ENCODE peak calls at places on chromosomes 1 and 21, in five cellular contexts. I is fibroblast of lung, L is BE2C, C is neural progenitor cell, J is IMR-90. Y is an unnamed sample.
A peak's percentile ranks its signal among the peaks of the same experiment; 100 is the strongest.

GRCh38 chr1:242055921-242056320 is 57.0 kb upstream of the MAP1LC3C start:
- DNase-seq in J (no peak), I (no peak), L (no peak), C (no peak), Y (no peak)

GRCh38 chr1:163056832-163057231 is 12.3 kb upstream of the RGS4 start:
- DNase-seq in J (peak; percentile 69), L (no peak), C (no peak), I (peak; percentile 82), Y (no peak)

GRCh38 chr1:154221815-154222081 is 993 bp downstream of the UBAP2L start:
- DNase-seq in J (peak; percentile 87), L (no peak), I (peak; percentile 83), C (no peak), Y (no peak)

GRCh38 chr1:25030674-25031589 is 100.9 kb upstream of the RUNX3 start:
- DNase-seq in L (no peak), J (peak; percentile 23), C (no peak), I (no peak), Y (peak; percentile 13)

GRCh38 chr1:114145504-114146160 is 8.0 kb downstream of the SYT6 start:
- DNase-seq in I (no peak), L (no peak), J (no peak), C (no peak), Y (no peak)

GRCh38 chr1:161307230-161307768 is 2.5 kb downstream of the MPZ start:
- DNase-seq in J (peak; percentile 50), L (peak; percentile 28), I (peak; percentile 58), C (no peak), Y (no peak)

GRCh38 chr1:34165422-34165921 is 442 bp upstream of the CSMD2 start:
- DNase-seq in I (no peak), C (peak; percentile 32), J (no peak), L (no peak), Y (no peak)

GRCh38 chr1:98420376-98421097 is 241.0 kb upstream of the SNX7 start:
- DNase-seq in L (no peak), J (peak; percentile 50), C (no peak), I (peak; percentile 51), Y (no peak)

GRCh38 chr1:93623875-93624274 is 57.8 kb downstream of the BCAR3 start:
- DNase-seq in J (peak; percentile 77), L (no peak), I (peak; percentile 62), C (no peak), Y (no peak)

GRCh38 chr1:234926574-234927311 is 201.9 kb downstream of the TOMM20 start:
- DNase-seq in L (no peak), C (no peak), I (no peak), J (no peak), Y (no peak)

GRCh38 chr1:224730950-224731349 is 114.8 kb downstream of the CNIH3 start:
- DNase-seq in L (no peak), J (peak; percentile 22), C (no peak), I (peak; percentile 91), Y (no peak)

GRCh38 chr1:205593967-205594366 is 37.8 kb downstream of the ELK4 start:
- DNase-seq in L (no peak), C (no peak), I (no peak), J (no peak), Y (no peak)

GRCh38 chr1:39757501-39757900 is 13.6 kb downstream of the OXCT2 start:
- DNase-seq in C (no peak), L (no peak), I (no peak), J (no peak), Y (no peak)

GRCh38 chr1:27102707-27103468 is 52.0 kb downstream of the SLC9A1 start:
- DNase-seq in I (peak; percentile 46), J (peak; percentile 40), C (peak; percentile 84), L (peak; percentile 67), Y (peak; percentile 79)

GRCh38 chr1:109197163-109198042 is 16.3 kb upstream of the SARS1 start:
- DNase-seq in I (peak; percentile 97), L (no peak), J (peak; percentile 100), C (no peak), Y (no peak)

GRCh38 chr1:34653110-34653509 is 101.7 kb upstream of the GJB5 start:
- DNase-seq in C (no peak), I (no peak), J (no peak), L (no peak), Y (no peak)

GRCh38 chr1:84148758-84149157 is 4.7 kb downstream of the PRKACB start:
- DNase-seq in J (no peak), I (no peak), L (no peak), C (no peak), Y (no peak)

GRCh38 chr1:46587072-46587471 is 17.0 kb downstream of the MKNK1 start:
- DNase-seq in J (no peak), L (no peak), C (no peak), I (no peak), Y (peak; percentile 88)

GRCh38 chr1:54865238-54866073 is 21.5 kb downstream of the DHCR24 start:
- DNase-seq in L (no peak), C (no peak), J (no peak), I (no peak), Y (no peak)

GRCh38 chr21:33267250-33267649 is 1.1 kb downstream of the IL10RB start:
- DNase-seq in L (no peak), J (no peak), C (no peak), I (no peak), Y (no peak)

GRCh38 chr1:42429623-42430022 is 26.2 kb downstream of the ZMYND12 start:
- DNase-seq in I (no peak), C (no peak), L (no peak), J (no peak), Y (no peak)

GRCh38 chr1:36157973-36158826 is 2.2 kb downstream of the MAP7D1 start:
- DNase-seq in C (no peak), I (no peak), J (no peak), L (no peak), Y (no peak)

GRCh38 chr1:22043175-22043769 is 9.2 kb upstream of the CDC42 start:
- DNase-seq in C (no peak), J (no peak), L (no peak), I (no peak), Y (peak; percentile 4)

GRCh38 chr1:238323483-238323882 is 432.8 kb upstream of the ZP4 start:
- DNase-seq in J (no peak), L (no peak), C (no peak), I (no peak), Y (no peak)

GRCh38 chr1:238319957-238320356 is 429.2 kb upstream of the ZP4 start:
- DNase-seq in J (no peak), L (no peak), C (no peak), I (no peak), Y (no peak)

GRCh38 chr1:238318294-238318908 is 427.7 kb upstream of the ZP4 start:
- DNase-seq in L (no peak), C (no peak), J (no peak), I (no peak), Y (no peak)
- H3K9me3 ChIP-seq in L (no peaks in the 10 kb centered on the region), C (no peaks in the 10 kb centered on the region), J (peaks cover 5% of the 10 kb centered on the region), I (no peaks in the 10 kb centered on the region), Y (no peaks in the 10 kb centered on the region)

GRCh38 chr1:12851779-12852178 is 3.3 kb upstream of the HNRNPCL1 start:
- DNase-seq in J (no peak), C (no peak), L (no peak), I (no peak), Y (no peak)
- H3K9me3 ChIP-seq in J (peaks cover 7% of the 10 kb centered on the region), C (no peaks in the 10 kb centered on the region), L (no peaks in the 10 kb centered on the region), I (no peaks in the 10 kb centered on the region), Y (no peaks in the 10 kb centered on the region)

GRCh38 chr21:34614693-34615486 is at the start of gene RCAN1:
- DNase-seq in C (peak; percentile 97), I (peak; percentile 93), J (peak; percentile 91), L (peak; percentile 93), Y (peak; percentile 94)

GRCh38 chr21:34614443-34614692 is 545 bp downstream of the RCAN1 start:
- DNase-seq in I (no peak), J (no peak), L (no peak), C (no peak), Y (no peak)

GRCh38 chr21:34620084-34620665 is 5.3 kb upstream of the RCAN1 start:
- DNase-seq in I (no peak), L (no peak), J (no peak), C (no peak), Y (no peak)

GRCh38 chr21:34615487-34615814 is 538 bp upstream of the RCAN1 start:
- DNase-seq in L (no peak), C (no peak), J (no peak), I (no peak), Y (no peak)

DNA sequence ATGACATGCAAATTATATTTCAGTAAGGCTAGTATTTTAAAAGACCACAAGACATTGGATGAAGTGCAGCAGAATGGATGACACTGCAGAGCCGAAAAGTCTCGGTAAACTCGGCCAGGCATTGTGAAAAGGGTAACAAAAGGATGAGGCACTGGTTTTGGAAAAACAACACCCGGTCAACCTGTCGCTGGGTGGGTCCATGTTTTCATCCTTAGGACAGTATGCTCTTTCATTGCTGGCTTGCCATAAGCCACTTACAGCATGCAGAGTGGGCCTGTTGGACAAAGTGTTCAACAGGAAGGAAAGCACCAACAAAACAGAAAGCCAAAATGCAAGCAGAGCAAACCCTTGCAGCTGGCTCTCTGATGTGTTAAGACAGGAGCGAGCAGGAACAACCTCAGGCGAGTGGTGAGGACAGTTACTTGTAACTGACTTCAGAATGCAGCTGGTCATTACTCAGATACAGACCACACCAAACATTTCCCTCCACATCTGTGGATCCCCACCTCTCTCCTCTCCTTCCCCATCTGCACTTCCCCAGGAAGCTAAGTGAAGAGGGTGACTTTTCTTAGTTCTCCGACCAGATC is 2.9 kb upstream of the RCAN1 start:
- DNase-seq in L (no peak), C (no peak), I (no peak), J (no peak), Y (no peak)
- H3K9me3 ChIP-seq in L (no peaks in the 10 kb centered on the region), C (no peaks in the 10 kb centered on the region), I (no peaks in the 10 kb centered on the region), J (peaks cover 2% of the 10 kb centered on the region), Y (no peaks in the 10 kb centered on the region)

GRCh38 chr1:2906620-2907019 is 105.1 kb upstream of the TTC34 start:
- DNase-seq in C (no peak), I (no peak), J (no peak), L (no peak), Y (no peak)
- H3K9me3 ChIP-seq in C (no peaks in the 10 kb centered on the region), I (no peaks in the 10 kb centered on the region), J (peaks cover 74% of the 10 kb centered on the region), L (no peaks in the 10 kb centered on the region), Y (no peaks in the 10 kb centered on the region)

DNA sequence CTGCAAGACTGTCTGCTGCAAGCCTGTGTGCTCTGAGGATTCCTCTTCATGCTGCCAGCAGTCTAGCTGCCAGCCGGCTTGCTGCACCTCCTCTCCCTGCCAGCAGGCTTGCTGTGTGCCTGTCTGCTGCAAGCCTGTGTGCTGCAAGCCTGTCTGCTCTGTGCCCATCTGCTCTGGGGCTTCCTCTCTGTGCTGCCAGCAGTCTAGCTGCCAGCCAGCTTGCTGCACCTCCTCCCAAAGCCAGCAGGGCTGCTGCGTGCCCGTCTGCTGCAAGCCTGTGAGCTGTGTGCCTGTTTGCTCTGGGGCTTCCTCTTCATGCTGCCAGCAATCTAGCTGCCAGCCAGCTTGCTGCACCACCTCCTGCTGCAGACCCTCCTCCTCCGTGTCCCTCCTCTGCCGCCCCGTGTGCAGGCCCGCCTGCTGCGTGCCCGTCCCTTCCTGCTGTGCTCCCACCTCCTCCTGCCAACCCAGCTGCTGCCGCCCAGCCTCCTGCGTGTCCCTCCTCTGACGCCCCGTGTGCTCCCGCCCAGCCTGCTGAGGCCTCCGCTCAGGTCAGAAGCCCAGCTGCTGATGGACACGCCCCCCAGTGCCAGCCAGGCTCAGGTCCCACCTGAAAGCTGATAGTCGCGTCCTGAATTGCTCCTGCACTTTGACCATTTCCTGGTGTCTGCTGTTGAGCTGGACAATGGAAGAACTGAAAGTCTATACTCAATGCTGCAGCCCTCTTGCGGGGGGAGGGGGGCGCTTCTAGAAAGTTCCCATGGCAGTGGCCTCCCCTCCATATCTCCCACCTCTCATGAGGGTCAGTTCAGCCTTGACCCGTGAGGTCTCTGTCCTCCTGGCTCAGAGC is 1.2 kb downstream of the KRTAP10-4 start:
- DNase-seq in C (no peak), L (no peak), I (no peak), J (no peak), Y (no peak)
- H3K9me3 ChIP-seq in C (peaks cover 3% of the 10 kb centered on the region), L (no peaks in the 10 kb centered on the region), I (no peaks in the 10 kb centered on the region), J (peaks cover 11% of the 10 kb centered on the region), Y (peaks cover 16% of the 10 kb centered on the region)

Y was measured in left lung.